ENCODE peak calls at places on chromosomes 7 and 10, in ten cellular contexts. One of them, this sample, is unnamed.

GRCh38 chr7:96174812-96175211 is 147.1 kb downstream of the SLC25A13 start:
- DNase-seq in T follicular helper cell: no peak
- DNase-seq in endodermal cell: peak
- DNase-seq in transverse colon: no peak
- DNase-seq in M059J: no peak
- DNase-seq in aorta: no peak
- DNase-seq in PC-3: no peak
- DNase-seq in cardiac fibroblast: no peak
- DNase-seq in stimulated activated CD4-positive, alpha-beta T cell treated with anti-CD3 and anti-CD28 coated beads, TNF-alpha, amount 100 ng/mL, for 1 hour: no peak
- DNase-seq in ACHN: no peak
- DNase-seq in this sample: no peak

GRCh38 chr10:62233494-62234283 is 35.0 kb downstream of the RTKN2 start:
- DNase-seq in T follicular helper cell: no peak
- DNase-seq in endodermal cell: no peak
- DNase-seq in transverse colon: no peak
- DNase-seq in M059J: peak
- DNase-seq in aorta: no peak
- DNase-seq in PC-3: peak
- DNase-seq in cardiac fibroblast: peak
- DNase-seq in stimulated activated CD4-positive, alpha-beta T cell treated with anti-CD3 and anti-CD28 coated beads, TNF-alpha, amount 100 ng/mL, for 1 hour: no peak
- DNase-seq in ACHN: peak
- DNase-seq in this sample: no peak

GRCh38 chr7:96045181-96045580 is 272.8 kb downstream of the DYNC1I1 start:
- DNase-seq in T follicular helper cell: no peak
- DNase-seq in endodermal cell: no peak
- DNase-seq in transverse colon: no peak
- DNase-seq in M059J: no peak
- DNase-seq in aorta: no peak
- DNase-seq in PC-3: no peak
- DNase-seq in cardiac fibroblast: no peak
- DNase-seq in stimulated activated CD4-positive, alpha-beta T cell treated with anti-CD3 and anti-CD28 coated beads, TNF-alpha, amount 100 ng/mL, for 1 hour: no peak
- DNase-seq in ACHN: no peak
- DNase-seq in this sample: no peak

GRCh38 chr7:17640730-17641377 is 299.4 kb downstream of the SNX13 start:
- DNase-seq in T follicular helper cell: no peak
- DNase-seq in endodermal cell: peak
- DNase-seq in transverse colon: no peak
- DNase-seq in M059J: peak
- DNase-seq in aorta: no peak
- DNase-seq in PC-3: peak
- DNase-seq in cardiac fibroblast: peak
- DNase-seq in stimulated activated CD4-positive, alpha-beta T cell treated with anti-CD3 and anti-CD28 coated beads, TNF-alpha, amount 100 ng/mL, for 1 hour: no peak
- DNase-seq in ACHN: peak
- DNase-seq in this sample: peak

GRCh38 chr10:5661043-5661442 is 5.4 kb downstream of the ASB13 start:
- DNase-seq in T follicular helper cell: no peak
- DNase-seq in endodermal cell: no peak
- DNase-seq in transverse colon: no peak
- DNase-seq in M059J: no peak
- DNase-seq in aorta: no peak
- DNase-seq in PC-3: no peak
- DNase-seq in cardiac fibroblast: no peak
- DNase-seq in stimulated activated CD4-positive, alpha-beta T cell treated with anti-CD3 and anti-CD28 coated beads, TNF-alpha, amount 100 ng/mL, for 1 hour: no peak
- DNase-seq in ACHN: no peak
- DNase-seq in this sample: no peak

GRCh38 chr10:56633876-56634452 is 272.9 kb upstream of the ZWINT start:
- DNase-seq in T follicular helper cell: no peak
- DNase-seq in endodermal cell: no peak
- DNase-seq in transverse colon: no peak
- DNase-seq in M059J: no peak
- DNase-seq in aorta: no peak
- DNase-seq in PC-3: no peak
- DNase-seq in cardiac fibroblast: no peak
- DNase-seq in stimulated activated CD4-positive, alpha-beta T cell treated with anti-CD3 and anti-CD28 coated beads, TNF-alpha, amount 100 ng/mL, for 1 hour: no peak
- DNase-seq in ACHN: no peak
- DNase-seq in this sample: no peak

GRCh38 chr7:157664866-157665633 is 328.2 kb downstream of the DNAJB6 start:
- DNase-seq in T follicular helper cell: no peak
- DNase-seq in endodermal cell: peak
- DNase-seq in transverse colon: no peak
- DNase-seq in M059J: no peak
- DNase-seq in aorta: no peak
- DNase-seq in PC-3: peak
- DNase-seq in cardiac fibroblast: no peak
- DNase-seq in stimulated activated CD4-positive, alpha-beta T cell treated with anti-CD3 and anti-CD28 coated beads, TNF-alpha, amount 100 ng/mL, for 1 hour: no peak
- DNase-seq in ACHN: no peak
- DNase-seq in this sample: peak

GRCh38 chr10:9262770-9263169 is 1208.3 kb downstream of the GATA3 start:
- DNase-seq in T follicular helper cell: no peak
- DNase-seq in endodermal cell: no peak
- DNase-seq in transverse colon: no peak
- DNase-seq in M059J: peak
- DNase-seq in aorta: no peak
- DNase-seq in PC-3: no peak
- DNase-seq in cardiac fibroblast: no peak
- DNase-seq in stimulated activated CD4-positive, alpha-beta T cell treated with anti-CD3 and anti-CD28 coated beads, TNF-alpha, amount 100 ng/mL, for 1 hour: no peak
- DNase-seq in ACHN: no peak
- DNase-seq in this sample: no peak

GRCh38 chr7:157575777-157576176 is 239.0 kb downstream of the DNAJB6 start:
- DNase-seq in T follicular helper cell: no peak
- DNase-seq in endodermal cell: no peak
- DNase-seq in transverse colon: no peak
- DNase-seq in M059J: no peak
- DNase-seq in aorta: no peak
- DNase-seq in PC-3: no peak
- DNase-seq in cardiac fibroblast: no peak
- DNase-seq in stimulated activated CD4-positive, alpha-beta T cell treated with anti-CD3 and anti-CD28 coated beads, TNF-alpha, amount 100 ng/mL, for 1 hour: no peak
- DNase-seq in ACHN: no peak
- DNase-seq in this sample: no peak

GRCh38 chr7:87416682-87417587 is 58.5 kb downstream of the ABCB4 start:
- DNase-seq in T follicular helper cell: peak
- DNase-seq in endodermal cell: peak
- DNase-seq in transverse colon: peak
- DNase-seq in M059J: peak
- DNase-seq in aorta: peak
- DNase-seq in PC-3: peak
- DNase-seq in cardiac fibroblast: peak
- DNase-seq in stimulated activated CD4-positive, alpha-beta T cell treated with anti-CD3 and anti-CD28 coated beads, TNF-alpha, amount 100 ng/mL, for 1 hour: peak
- DNase-seq in ACHN: peak
- DNase-seq in this sample: peak

GRCh38 chr7:45595809-45596664 is 21.9 kb downstream of the ADCY1 start:
- DNase-seq in T follicular helper cell: no peak
- DNase-seq in endodermal cell: peak
- DNase-seq in transverse colon: no peak
- DNase-seq in M059J: no peak
- DNase-seq in aorta: no peak
- DNase-seq in PC-3: no peak
- DNase-seq in cardiac fibroblast: no peak
- DNase-seq in stimulated activated CD4-positive, alpha-beta T cell treated with anti-CD3 and anti-CD28 coated beads, TNF-alpha, amount 100 ng/mL, for 1 hour: no peak
- DNase-seq in ACHN: no peak
- DNase-seq in this sample: no peak

GRCh38 chr7:143434660-143435059 is 8.6 kb upstream of the TAS2R60 start:
- DNase-seq in T follicular helper cell: no peak
- DNase-seq in endodermal cell: no peak
- DNase-seq in transverse colon: peak
- DNase-seq in M059J: peak
- DNase-seq in aorta: peak
- DNase-seq in PC-3: peak
- DNase-seq in cardiac fibroblast: peak
- DNase-seq in stimulated activated CD4-positive, alpha-beta T cell treated with anti-CD3 and anti-CD28 coated beads, TNF-alpha, amount 100 ng/mL, for 1 hour: no peak
- DNase-seq in ACHN: peak
- DNase-seq in this sample: no peak

GRCh38 chr10:14146005-14146404 is 184.7 kb downstream of the FRMD4A start:
- DNase-seq in T follicular helper cell: no peak
- DNase-seq in endodermal cell: no peak
- DNase-seq in transverse colon: no peak
- DNase-seq in M059J: peak
- DNase-seq in aorta: no peak
- DNase-seq in PC-3: peak
- DNase-seq in cardiac fibroblast: peak
- DNase-seq in stimulated activated CD4-positive, alpha-beta T cell treated with anti-CD3 and anti-CD28 coated beads, TNF-alpha, amount 100 ng/mL, for 1 hour: no peak
- DNase-seq in ACHN: no peak
- DNase-seq in this sample: no peak

GRCh38 chr10:63603709-63604445 is 82.7 kb downstream of the REEP3 start:
- DNase-seq in T follicular helper cell: no peak
- DNase-seq in endodermal cell: no peak
- DNase-seq in transverse colon: no peak
- DNase-seq in M059J: no peak
- DNase-seq in aorta: no peak
- DNase-seq in PC-3: no peak
- DNase-seq in cardiac fibroblast: no peak
- DNase-seq in stimulated activated CD4-positive, alpha-beta T cell treated with anti-CD3 and anti-CD28 coated beads, TNF-alpha, amount 100 ng/mL, for 1 hour: no peak
- DNase-seq in ACHN: no peak
- DNase-seq in this sample: peak

GRCh38 chr7:155252388-155252957 is 45.2 kb upstream of the INSIG1 start:
- DNase-seq in T follicular helper cell: no peak
- DNase-seq in endodermal cell: no peak
- DNase-seq in transverse colon: no peak
- DNase-seq in M059J: peak
- DNase-seq in aorta: no peak
- DNase-seq in PC-3: peak
- DNase-seq in cardiac fibroblast: peak
- DNase-seq in stimulated activated CD4-positive, alpha-beta T cell treated with anti-CD3 and anti-CD28 coated beads, TNF-alpha, amount 100 ng/mL, for 1 hour: no peak
- DNase-seq in ACHN: no peak
- DNase-seq in this sample: no peak

GRCh38 chr7:27129729-27130539 is 623 bp downstream of the HOXA4 start:
- DNase-seq in T follicular helper cell: no peak
- DNase-seq in endodermal cell: no peak
- DNase-seq in transverse colon: peak
- DNase-seq in M059J: peak
- DNase-seq in aorta: peak
- DNase-seq in PC-3: peak
- DNase-seq in cardiac fibroblast: no peak
- DNase-seq in stimulated activated CD4-positive, alpha-beta T cell treated with anti-CD3 and anti-CD28 coated beads, TNF-alpha, amount 100 ng/mL, for 1 hour: no peak
- DNase-seq in ACHN: peak
- DNase-seq in this sample: no peak

GRCh38 chr10:45452268-45452667 is 78.3 kb downstream of the ALOX5 start:
- DNase-seq in T follicular helper cell: no peak
- DNase-seq in endodermal cell: no peak
- DNase-seq in transverse colon: no peak
- DNase-seq in M059J: no peak
- DNase-seq in aorta: no peak
- DNase-seq in PC-3: no peak
- DNase-seq in cardiac fibroblast: no peak
- DNase-seq in stimulated activated CD4-positive, alpha-beta T cell treated with anti-CD3 and anti-CD28 coated beads, TNF-alpha, amount 100 ng/mL, for 1 hour: no peak
- DNase-seq in ACHN: no peak
- DNase-seq in this sample: no peak

GRCh38 chr7:123485187-123485586 is 49.2 kb downstream of the IQUB start:
- DNase-seq in T follicular helper cell: no peak
- DNase-seq in endodermal cell: no peak
- DNase-seq in transverse colon: no peak
- DNase-seq in M059J: no peak
- DNase-seq in aorta: no peak
- DNase-seq in PC-3: no peak
- DNase-seq in cardiac fibroblast: peak
- DNase-seq in stimulated activated CD4-positive, alpha-beta T cell treated with anti-CD3 and anti-CD28 coated beads, TNF-alpha, amount 100 ng/mL, for 1 hour: no peak
- DNase-seq in ACHN: no peak
- DNase-seq in this sample: no peak

GRCh38 chr7:33089142-33089541 is 20.1 kb downstream of the RP9 start:
- DNase-seq in T follicular helper cell: no peak
- DNase-seq in endodermal cell: no peak
- DNase-seq in transverse colon: no peak
- DNase-seq in M059J: no peak
- DNase-seq in aorta: no peak
- DNase-seq in PC-3: no peak
- DNase-seq in cardiac fibroblast: no peak
- DNase-seq in stimulated activated CD4-positive, alpha-beta T cell treated with anti-CD3 and anti-CD28 coated beads, TNF-alpha, amount 100 ng/mL, for 1 hour: no peak
- DNase-seq in ACHN: no peak
- DNase-seq in this sample: no peak

GRCh38 chr7:6256709-6257535 is 15.5 kb downstream of the CYTH3 start:
- DNase-seq in T follicular helper cell: no peak
- DNase-seq in endodermal cell: no peak
- DNase-seq in transverse colon: peak
- DNase-seq in M059J: peak
- DNase-seq in aorta: peak
- DNase-seq in PC-3: no peak
- DNase-seq in cardiac fibroblast: peak
- DNase-seq in stimulated activated CD4-positive, alpha-beta T cell treated with anti-CD3 and anti-CD28 coated beads, TNF-alpha, amount 100 ng/mL, for 1 hour: no peak
- DNase-seq in ACHN: no peak
- DNase-seq in this sample: peak

GRCh38 chr7:49001610-49002033 is 77.3 kb downstream of the CDC14C start:
- DNase-seq in T follicular helper cell: no peak
- DNase-seq in endodermal cell: peak
- DNase-seq in transverse colon: peak
- DNase-seq in M059J: peak
- DNase-seq in aorta: no peak
- DNase-seq in PC-3: peak
- DNase-seq in cardiac fibroblast: peak
- DNase-seq in stimulated activated CD4-positive, alpha-beta T cell treated with anti-CD3 and anti-CD28 coated beads, TNF-alpha, amount 100 ng/mL, for 1 hour: no peak
- DNase-seq in ACHN: peak
- DNase-seq in this sample: peak

GRCh38 chr7:140926021-140926812 is 1.5 kb upstream of the BRAF start:
- DNase-seq in T follicular helper cell: no peak
- DNase-seq in endodermal cell: no peak
- DNase-seq in transverse colon: no peak
- DNase-seq in M059J: no peak
- DNase-seq in aorta: no peak
- DNase-seq in PC-3: no peak
- DNase-seq in cardiac fibroblast: no peak
- DNase-seq in stimulated activated CD4-positive, alpha-beta T cell treated with anti-CD3 and anti-CD28 coated beads, TNF-alpha, amount 100 ng/mL, for 1 hour: no peak
- DNase-seq in ACHN: no peak
- DNase-seq in this sample: no peak

GRCh38 chr10:33010132-33011037 is 52.4 kb upstream of the ITGB1 start:
- DNase-seq in T follicular helper cell: no peak
- DNase-seq in endodermal cell: peak
- DNase-seq in transverse colon: no peak
- DNase-seq in M059J: peak
- DNase-seq in aorta: no peak
- DNase-seq in PC-3: peak
- DNase-seq in cardiac fibroblast: peak
- DNase-seq in stimulated activated CD4-positive, alpha-beta T cell treated with anti-CD3 and anti-CD28 coated beads, TNF-alpha, amount 100 ng/mL, for 1 hour: no peak
- DNase-seq in ACHN: peak
- DNase-seq in this sample: peak

GRCh38 chr10:97522071-97522470 is 23.3 kb downstream of the UBTD1 start:
- DNase-seq in T follicular helper cell: no peak
- DNase-seq in endodermal cell: no peak
- DNase-seq in transverse colon: no peak
- DNase-seq in M059J: no peak
- DNase-seq in aorta: no peak
- DNase-seq in PC-3: no peak
- DNase-seq in cardiac fibroblast: no peak
- DNase-seq in stimulated activated CD4-positive, alpha-beta T cell treated with anti-CD3 and anti-CD28 coated beads, TNF-alpha, amount 100 ng/mL, for 1 hour: no peak
- DNase-seq in ACHN: no peak
- DNase-seq in this sample: no peak

GRCh38 chr7:128027485-128027980 is 3.7 kb downstream of the LRRC4 start:
- DNase-seq in T follicular helper cell: no peak
- DNase-seq in endodermal cell: no peak
- DNase-seq in transverse colon: peak
- DNase-seq in M059J: no peak
- DNase-seq in aorta: no peak
- DNase-seq in PC-3: peak
- DNase-seq in cardiac fibroblast: no peak
- DNase-seq in stimulated activated CD4-positive, alpha-beta T cell treated with anti-CD3 and anti-CD28 coated beads, TNF-alpha, amount 100 ng/mL, for 1 hour: no peak
- DNase-seq in ACHN: no peak
- DNase-seq in this sample: no peak

GRCh38 chr10:541750-542371 is 147.6 kb downstream of the DIP2C start:
- DNase-seq in T follicular helper cell: no peak
- DNase-seq in endodermal cell: no peak
- DNase-seq in transverse colon: no peak
- DNase-seq in M059J: no peak
- DNase-seq in aorta: no peak
- DNase-seq in PC-3: no peak
- DNase-seq in cardiac fibroblast: no peak
- DNase-seq in stimulated activated CD4-positive, alpha-beta T cell treated with anti-CD3 and anti-CD28 coated beads, TNF-alpha, amount 100 ng/mL, for 1 hour: no peak
- DNase-seq in ACHN: peak
- DNase-seq in this sample: no peak

GRCh38 chr10:114520453-114520852 is 116.2 kb upstream of the AFAP1L2 start:
- DNase-seq in T follicular helper cell: no peak
- DNase-seq in endodermal cell: no peak
- DNase-seq in transverse colon: no peak
- DNase-seq in M059J: peak
- DNase-seq in aorta: no peak
- DNase-seq in PC-3: peak
- DNase-seq in cardiac fibroblast: peak
- DNase-seq in stimulated activated CD4-positive, alpha-beta T cell treated with anti-CD3 and anti-CD28 coated beads, TNF-alpha, amount 100 ng/mL, for 1 hour: no peak
- DNase-seq in ACHN: no peak
- DNase-seq in this sample: peak

GRCh38 chr10:82221750-82222149 is 346.8 kb downstream of the NRG3 start:
- DNase-seq in T follicular helper cell: no peak
- DNase-seq in endodermal cell: peak
- DNase-seq in transverse colon: peak
- DNase-seq in M059J: no peak
- DNase-seq in aorta: no peak
- DNase-seq in PC-3: no peak
- DNase-seq in cardiac fibroblast: no peak
- DNase-seq in stimulated activated CD4-positive, alpha-beta T cell treated with anti-CD3 and anti-CD28 coated beads, TNF-alpha, amount 100 ng/mL, for 1 hour: no peak
- DNase-seq in ACHN: no peak
- DNase-seq in this sample: peak